ENCODE peak calls at places on chromosomes 12 and 14, in five cellular contexts. I, P, E, F and Q are unnamed samples.

GRCh38 chr12:111298583-111299436 is 70.1 kb downstream of the PHETA1 start:
- DNase-seq in E (peak), P (no peak), I (peak), F (peak), Q (peak)

GRCh38 chr12:30823140-30823669 is 68.5 kb upstream of the CAPRIN2 start:
- DNase-seq in P (no peak), E (peak), F (no peak), I (no peak), Q (no peak)

GRCh38 chr12:31959701-31960391 is 631 bp downstream of the RESF1 start:
- DNase-seq in E (peak), I (peak), P (peak), F (peak), Q (peak)

GRCh38 chr14:35213869-35214387 is 78.3 kb upstream of the PSMA6 start:
- DNase-seq in P (no peak), F (no peak), E (no peak), I (no peak), Q (no peak)

GRCh38 chr14:73269729-73270651 is 32.7 kb downstream of the PAPLN start:
- DNase-seq in P (no peak), E (no peak), I (peak), F (peak), Q (no peak)

GRCh38 chr12:46256942-46257341 is 11.9 kb downstream of the SLC38A1 start:
- DNase-seq in P (no peak), I (no peak), E (no peak), F (no peak), Q (no peak)

GRCh38 chr12:101929365-101930041 is 52.1 kb downstream of the DRAM1 start:
- DNase-seq in E (no peak), P (no peak), I (no peak), F (no peak), Q (no peak)

GRCh38 chr12:67413577-67413976 is 144.4 kb downstream of the CAND1 start:
- DNase-seq in I (no peak), P (no peak), E (no peak), F (no peak), Q (no peak)

GRCh38 chr12:53524476-53524875 is 17.2 kb upstream of the NPFF start:
- DNase-seq in I (no peak), F (no peak), E (no peak), P (no peak), Q (no peak)

GRCh38 chr12:53997324-53998173 is 2.4 kb upstream of the HOXC9 start:
- DNase-seq in E (no peak), F (no peak), I (no peak), P (no peak), Q (no peak)

GRCh38 chr14:21255385-21256101 is 13.7 kb downstream of the HNRNPC start:
- DNase-seq in F (no peak), I (no peak), P (no peak), E (no peak), Q (no peak)

GRCh38 chr14:74324945-74325361 is 22.2 kb upstream of the ABCD4 start:
- DNase-seq in P (no peak), I (no peak), F (peak), E (no peak), Q (peak)

GRCh38 chr12:93796719-93797118 is 119.5 kb downstream of the CRADD start:
- DNase-seq in P (no peak), I (no peak), E (no peak), F (no peak), Q (no peak)

GRCh38 chr12:14256139-14256538 is 109.3 kb upstream of the ATF7IP start:
- DNase-seq in F (no peak), P (no peak), I (no peak), E (peak), Q (peak)

GRCh38 chr14:101733211-101733610 is 28.3 kb upstream of the PPP2R5C start:
- DNase-seq in P (no peak), I (no peak), F (no peak), E (no peak), Q (peak)

GRCh38 chr12:77053259-77053658 is 12.1 kb downstream of the E2F7 start:
- DNase-seq in E (no peak), F (no peak), I (no peak), P (no peak), Q (no peak)

GRCh38 chr14:67359319-67359774 is 257 bp downstream of the ATP6V1D start:
- DNase-seq in E (no peak), F (no peak), I (no peak), P (no peak), Q (no peak)

GRCh38 chr12:49043856-49044258 is 16.7 kb downstream of the KMT2D start:
- DNase-seq in F (peak), I (peak), E (peak), P (peak), Q (peak)

GRCh38 chr14:104246401-104247335 is 108.3 kb downstream of the KIF26A start:
- DNase-seq in I (no peak), P (no peak), F (no peak), E (no peak), Q (no peak)

GRCh38 chr14:22561661-22562579 is 27.1 kb downstream of the DAD1 start:
- DNase-seq in F (peak), I (peak), E (peak), P (peak), Q (no peak)